ENCODE peak calls at places on chromosomes 4 and X, in ten cellular contexts. R, D, B, M, N, Z, U, J, X and L are unnamed samples.

GRCh38 chrX:96436105-96436504 is 248.5 kb upstream of the DIAPH2 start:
- DNase-seq in N (peak; percentile 70), R (peak; percentile 48), X (no peak), Z (no peak), B (no peak), J (peak; percentile 35), M (no peak), U (no peak), D (no peak), L (no peak)

GRCh38 chrX:3713225-3713936 is at the start of gene PRKX:
- DNase-seq in X (peak; percentile 71), D (peak; percentile 62), M (peak; percentile 76), N (peak; percentile 41), U (peak; percentile 86), J (peak; percentile 66), B (peak; percentile 89), Z (no peak), R (peak; percentile 38), L (peak; percentile 57)

GRCh38 chr4:127579821-127580220 is 52.9 kb upstream of the INTU start:
- DNase-seq in D (no peak), B (no peak), J (no peak), R (no peak), Z (no peak), U (no peak), X (peak; percentile 18), N (no peak), M (no peak), L (no peak)

GRCh38 chr4:149409186-149410056 is 406.2 kb downstream of the IQCM start:
- DNase-seq in D (no peak), J (peak; percentile 89), N (peak; percentile 58), R (peak; percentile 84), U (no peak), M (no peak), Z (no peak), X (no peak), B (no peak), L (no peak)

GRCh38 chr4:79227896-79228295 is 98.0 kb downstream of the NAA11 start:
- DNase-seq in Z (no peak), D (no peak), N (peak; percentile 70), B (no peak), R (peak; percentile 76), U (no peak), X (no peak), J (no peak), M (no peak), L (no peak)

GRCh38 chr4:156915216-156915615 is 56.4 kb downstream of the PDGFC start:
- DNase-seq in X (no peak), J (no peak), R (no peak), B (no peak), Z (no peak), N (no peak), D (no peak), M (no peak), U (no peak), L (no peak)

GRCh38 chrX:47587091-47587891 is 5.1 kb downstream of the TIMP1 start:
- DNase-seq in D (no peak), M (no peak), Z (no peak), U (peak; percentile 63), N (no peak), J (no peak), B (no peak), R (no peak), X (no peak), L (no peak)

GRCh38 chr4:151098191-151098590 is 1.2 kb upstream of the RPS3A start:
- DNase-seq in M (no peak), B (no peak), D (no peak), J (no peak), N (no peak), Z (no peak), U (no peak), X (no peak), R (no peak), L (no peak)

GRCh38 chr4:184268574-184269160 is 51.0 kb upstream of the ENPP6 start:
- DNase-seq in B (no peak), J (no peak), M (no peak), R (peak; percentile 21), X (peak; percentile 37), Z (no peak), U (no peak), D (no peak), N (peak; percentile 39), L (no peak)
- TF ChIP-seq CTCF in B (no peak), J (no peak), M (no peak), R (no peak), X (peak; percentile 36), Z (no peak), U (peak; percentile 31), D (no peak), N (peak; percentile 22), L (no peak)

GRCh38 chrX:101191217-101191750 is 28.3 kb upstream of the DRP2 start:
- DNase-seq in Z (no peak), R (no peak), D (no peak), B (peak; percentile 69), J (no peak), M (peak; percentile 77), U (no peak), X (peak; percentile 84), N (no peak), L (peak; percentile 21)

GRCh38 chrX:101190736-101191135 is 28.9 kb upstream of the DRP2 start:
- DNase-seq in Z (no peak), N (no peak), J (no peak), M (no peak), D (no peak), U (no peak), R (no peak), B (no peak), X (no peak), L (no peak)

DNA sequence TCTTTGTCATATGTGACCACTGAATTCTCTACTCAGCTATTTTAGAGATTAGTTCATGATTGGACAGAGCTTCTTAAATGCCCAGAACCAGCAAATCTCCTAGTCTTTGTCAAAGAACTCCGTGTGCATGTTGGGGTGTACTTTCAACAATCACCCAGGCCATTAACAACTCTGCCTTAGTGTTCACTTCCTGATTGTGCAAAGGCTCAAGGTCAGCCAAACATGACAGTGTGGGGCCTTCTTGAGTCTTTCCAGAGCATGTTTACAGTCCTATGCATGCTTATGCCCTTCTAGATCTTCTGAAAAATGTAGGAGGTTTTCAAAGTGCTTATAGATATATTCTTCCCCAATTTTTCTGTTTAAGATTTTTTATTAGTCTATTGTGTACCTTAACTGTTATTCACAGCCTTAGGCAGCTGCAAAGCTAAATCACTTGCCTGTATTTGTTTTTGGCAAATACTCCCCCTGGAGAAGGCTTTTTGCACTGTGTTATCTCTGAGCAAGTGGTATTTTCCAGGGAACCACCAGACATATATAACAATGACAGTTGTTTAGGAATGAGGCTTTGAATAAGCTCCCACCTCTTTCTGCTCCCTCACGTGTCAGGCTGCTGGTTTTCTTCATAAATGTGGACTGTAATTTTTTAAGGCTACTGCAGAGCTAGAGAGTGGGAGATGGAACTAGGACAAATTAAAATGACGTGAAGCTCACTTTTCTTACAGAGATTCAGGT is 24.0 kb upstream of the DRP2 start:
- DNase-seq in Z (no peak), M (no peak), R (no peak), N (no peak), B (no peak), X (no peak), U (no peak), J (no peak), D (no peak), L (no peak)
- TF ChIP-seq CTCF in Z (no peak), M (no peak), R (no peak), N (no peak), B (no peak), X (no peak), U (no peak), J (no peak), D (no peak), L (no peak)

GRCh38 chr4:11625206-11625605 is 196.5 kb upstream of the HS3ST1 start:
- DNase-seq in N (no peak), Z (no peak), B (no peak), R (no peak), D (no peak), M (no peak), U (no peak), X (no peak), J (no peak), L (no peak)

GRCh38 chr4:11622961-11623725 is 194.4 kb upstream of the HS3ST1 start:
- DNase-seq in B (no peak), X (no peak), J (peak; percentile 30), D (no peak), U (no peak), R (no peak), N (no peak), M (peak; percentile 7), Z (no peak), L (no peak)

GRCh38 chr4:11626046-11626445 is 197.4 kb upstream of the HS3ST1 start:
- DNase-seq in M (no peak), R (no peak), B (no peak), U (no peak), Z (no peak), J (peak; percentile 73), X (no peak), N (no peak), D (no peak), L (no peak)

GRCh38 chr4:11624370-11624769 is 195.7 kb upstream of the HS3ST1 start:
- DNase-seq in Z (no peak), N (no peak), U (no peak), J (peak; percentile 60), B (no peak), X (no peak), R (no peak), D (no peak), M (no peak), L (no peak)

GRCh38 chr4:11623726-11624037 is 195.0 kb upstream of the HS3ST1 start:
- DNase-seq in M (peak; percentile 54), B (no peak), R (peak; percentile 37), U (no peak), D (no peak), J (peak; percentile 63), X (no peak), Z (no peak), N (peak; percentile 60), L (no peak)
- TF ChIP-seq CTCF in M (peak; percentile 52), B (no peak), R (no peak), U (peak; percentile 11), D (peak; percentile 16), J (peak; percentile 69), X (no peak), Z (peak; percentile 30), N (peak; percentile 74), L (peak; percentile 18)

GRCh38 chr4:125314676-125315570 is at the start of gene FAT4:
- DNase-seq in X (peak; percentile 32), U (peak; percentile 99), D (no peak), M (peak; percentile 95), B (peak; percentile 94), Z (peak; percentile 88), N (peak; percentile 100), R (peak; percentile 99), J (peak; percentile 85), L (peak; percentile 90)
- TF ChIP-seq CTCF in X (no peak), U (peak; percentile 32), D (no peak), M (peak; percentile 7), B (no peak), Z (no peak), N (peak; percentile 40), R (no peak), J (no peak), L (no peak)

DNA sequence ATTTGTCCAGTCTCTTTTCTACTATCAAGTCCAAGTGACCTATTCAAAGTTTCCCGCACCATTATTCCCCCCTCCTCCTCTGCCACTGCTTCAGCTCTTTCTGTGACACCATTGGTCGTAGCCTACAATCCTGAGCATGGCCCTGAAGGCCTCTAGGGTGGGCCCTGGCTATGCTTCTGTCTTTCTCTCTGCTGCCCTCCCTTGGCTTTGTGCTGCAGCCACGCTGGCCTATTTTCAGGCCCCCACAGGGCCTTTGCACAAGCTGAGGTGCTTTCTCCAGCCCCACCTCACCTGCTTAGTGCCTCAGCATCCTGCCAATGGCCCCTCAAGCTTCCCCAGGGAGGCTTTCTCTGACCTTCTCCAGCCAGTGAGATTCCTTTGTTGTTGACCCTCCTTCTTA is 156.5 kb downstream of the NHS start:
- DNase-seq in X (no peak), U (no peak), Z (no peak), J (no peak), D (no peak), N (no peak), R (no peak), M (no peak), B (no peak), L (no peak)
- TF ChIP-seq CTCF in X (no peak), U (no peak), Z (no peak), J (no peak), D (no peak), N (no peak), R (no peak), M (no peak), B (no peak), L (no peak)